ENCODE peak calls at places on chromosomes 2 and 18, in eight cellular contexts. N, E, R, O, S, P, Y and I are unnamed samples.

GRCh38 chr2:8036366-8036765 is 645.5 kb upstream of the ID2 start:
- DNase-seq in N (no peak), E (no peak), R (no peak), O (no peak), S (no peak), P (no peak), Y (no peak), I (no peak)

GRCh38 chr2:54523336-54523959 is 67.3 kb downstream of the SPTBN1 start:
- DNase-seq in N (no peak), E (no peak), R (no peak), O (no peak), S (no peak), P (peak), Y (no peak), I (no peak)

GRCh38 chr2:16168506-16169264 is 228.3 kb downstream of the MYCN start:
- DNase-seq in N (peak), E (no peak), R (no peak), O (no peak), S (no peak), P (no peak), Y (no peak), I (no peak)

GRCh38 chr18:42105382-42105781 is 150.3 kb downstream of the PIK3C3 start:
- DNase-seq in N (no peak), E (no peak), R (no peak), O (no peak), S (no peak), P (no peak), Y (no peak), I (no peak)

GRCh38 chr2:69092857-69093256 is 79.9 kb downstream of the ANTXR1 start:
- DNase-seq in N (no peak), E (no peak), R (no peak), O (no peak), S (peak), P (no peak), Y (no peak), I (no peak)

GRCh38 chr2:43877782-43878464 is 39.2 kb downstream of the ABCG8 start:
- DNase-seq in N (no peak), E (peak), R (peak), O (no peak), S (peak), P (peak), Y (peak), I (peak)

GRCh38 chr2:160494243-160494642 is 636 bp upstream of the RBMS1 start:
- DNase-seq in N (no peak), E (no peak), R (no peak), O (no peak), S (peak), P (no peak), Y (no peak), I (no peak)

GRCh38 chr2:45275235-45275805 is 266.1 kb upstream of the SIX2 start:
- DNase-seq in N (no peak), E (no peak), R (no peak), O (no peak), S (peak), P (peak), Y (peak), I (peak)

GRCh38 chr2:208064220-208064951 is 39.1 kb upstream of the PLEKHM3 start:
- DNase-seq in N (no peak), E (no peak), R (no peak), O (no peak), S (peak), P (peak), Y (peak), I (peak)

GRCh38 chr2:120342451-120342850 is 3.5 kb upstream of the INHBB start:
- DNase-seq in N (no peak), E (no peak), R (no peak), O (no peak), S (no peak), P (no peak), Y (no peak), I (no peak)

GRCh38 chr18:57372444-57372843 is 20.1 kb downstream of the ST8SIA3 start:
- DNase-seq in N (no peak), E (no peak), R (no peak), O (no peak), S (no peak), P (no peak), Y (no peak), I (no peak)

GRCh38 chr2:80567991-80568390 is 263.4 kb upstream of the LRRTM1 start:
- DNase-seq in N (no peak), E (no peak), R (no peak), O (no peak), S (no peak), P (no peak), Y (no peak), I (no peak)

GRCh38 chr2:214184461-214184860 is 226.4 kb upstream of the VWC2L start:
- DNase-seq in N (no peak), E (no peak), R (no peak), O (no peak), S (no peak), P (no peak), Y (no peak), I (no peak)

GRCh38 chr2:10931710-10932255 is 20.0 kb downstream of the KCNF1 start:
- DNase-seq in N (no peak), E (no peak), R (peak), O (no peak), S (peak), P (no peak), Y (no peak), I (peak)

GRCh38 chr2:134087371-134087921 is 166.4 kb upstream of the MGAT5 start:
- DNase-seq in N (no peak), E (no peak), R (no peak), O (no peak), S (no peak), P (no peak), Y (no peak), I (no peak)

GRCh38 chr18:13809521-13810252 is 14.3 kb upstream of the MC5R start:
- DNase-seq in N (no peak), E (no peak), R (no peak), O (no peak), S (no peak), P (no peak), Y (no peak), I (peak)

GRCh38 chr2:169999041-169999440 is 171.8 kb downstream of the UBR3 start:
- DNase-seq in N (no peak), E (no peak), R (no peak), O (no peak), S (peak), P (peak), Y (no peak), I (no peak)

GRCh38 chr2:201220102-201220570 is 37.2 kb downstream of the CASP10 start:
- DNase-seq in N (no peak), E (peak), R (no peak), O (no peak), S (peak), P (no peak), Y (no peak), I (peak)

GRCh38 chr2:199627417-199627816 is 169.7 kb upstream of the SATB2 start:
- DNase-seq in N (no peak), E (no peak), R (no peak), O (no peak), S (no peak), P (no peak), Y (no peak), I (no peak)

GRCh38 chr18:22285299-22286140 is 116.1 kb downstream of the GATA6 start:
- DNase-seq in N (no peak), E (no peak), R (no peak), O (no peak), S (peak), P (no peak), Y (no peak), I (no peak)

GRCh38 chr2:60386436-60386835 is 167.0 kb downstream of the BCL11A start:
- DNase-seq in N (no peak), E (no peak), R (no peak), O (no peak), S (no peak), P (no peak), Y (peak), I (no peak)

GRCh38 chr18:1047406-1047805 is 142.7 kb downstream of the ADCYAP1 start:
- DNase-seq in N (no peak), E (no peak), R (no peak), O (no peak), S (peak), P (peak), Y (no peak), I (no peak)

GRCh38 chr2:27442282-27442980 is at the start of gene KRTCAP3:
- DNase-seq in N (peak), E (peak), R (no peak), O (no peak), S (no peak), P (no peak), Y (no peak), I (peak)

GRCh38 chr2:188734688-188735087 is 239.5 kb upstream of the COL3A1 start:
- DNase-seq in N (no peak), E (no peak), R (no peak), O (no peak), S (no peak), P (peak), Y (no peak), I (no peak)

GRCh38 chr2:101175991-101176390 is 24.8 kb upstream of the TBC1D8 start:
- DNase-seq in N (no peak), E (no peak), R (no peak), O (no peak), S (peak), P (no peak), Y (no peak), I (no peak)

GRCh38 chr18:23862071-23862470 is 152.5 kb upstream of the TTC39C start:
- DNase-seq in N (no peak), E (no peak), R (no peak), O (no peak), S (peak), P (peak), Y (peak), I (peak)

GRCh38 chr2:85903849-85904248 is 15.1 kb upstream of the ST3GAL5 start:
- DNase-seq in N (no peak), E (no peak), R (no peak), O (no peak), S (no peak), P (no peak), Y (no peak), I (no peak)

GRCh38 chr2:189285962-189286648 is 106.5 kb upstream of the COL5A2 start:
- DNase-seq in N (no peak), E (no peak), R (no peak), O (no peak), S (peak), P (peak), Y (peak), I (no peak)

GRCh38 chr18:31100598-31101147 is 1.5 kb downstream of the DSC2 start:
- DNase-seq in N (no peak), E (peak), R (no peak), O (peak), S (no peak), P (no peak), Y (no peak), I (peak)

GRCh38 chr2:28869494-28870145 is 489 bp downstream of the TRMT61B start:
- DNase-seq in N (no peak), E (peak), R (no peak), O (no peak), S (peak), P (no peak), Y (no peak), I (no peak)

GRCh38 chr2:202149155-202149762 is 76.2 kb downstream of the KIAA2012 start:
- DNase-seq in N (no peak), E (peak), R (no peak), O (peak), S (peak), P (peak), Y (peak), I (no peak)

GRCh38 chr2:26401739-26402541 is at the start of gene DRC1:
- DNase-seq in N (peak), E (no peak), R (no peak), O (peak), S (peak), P (peak), Y (peak), I (peak)

GRCh38 chr2:120522151-120522751 is 176.3 kb downstream of the INHBB start:
- DNase-seq in N (no peak), E (no peak), R (no peak), O (no peak), S (peak), P (peak), Y (no peak), I (no peak)

GRCh38 chr2:175854665-175855064 is 147.4 kb downstream of the LNPK start:
- DNase-seq in N (no peak), E (no peak), R (no peak), O (no peak), S (no peak), P (peak), Y (no peak), I (no peak)

GRCh38 chr18:27602092-27602491 is 417.0 kb upstream of the CHST9 start:
- DNase-seq in N (no peak), E (no peak), R (no peak), O (no peak), S (no peak), P (no peak), Y (no peak), I (no peak)

GRCh38 chr2:206783718-206784117 is 18.3 kb downstream of the FASTKD2 start:
- DNase-seq in N (no peak), E (no peak), R (no peak), O (no peak), S (no peak), P (no peak), Y (no peak), I (no peak)
- TF ChIP-seq CTCF in N (peak), E (no peak), R (peak), O (peak), S (peak), P (peak), Y (peak), I (peak)

DNA sequence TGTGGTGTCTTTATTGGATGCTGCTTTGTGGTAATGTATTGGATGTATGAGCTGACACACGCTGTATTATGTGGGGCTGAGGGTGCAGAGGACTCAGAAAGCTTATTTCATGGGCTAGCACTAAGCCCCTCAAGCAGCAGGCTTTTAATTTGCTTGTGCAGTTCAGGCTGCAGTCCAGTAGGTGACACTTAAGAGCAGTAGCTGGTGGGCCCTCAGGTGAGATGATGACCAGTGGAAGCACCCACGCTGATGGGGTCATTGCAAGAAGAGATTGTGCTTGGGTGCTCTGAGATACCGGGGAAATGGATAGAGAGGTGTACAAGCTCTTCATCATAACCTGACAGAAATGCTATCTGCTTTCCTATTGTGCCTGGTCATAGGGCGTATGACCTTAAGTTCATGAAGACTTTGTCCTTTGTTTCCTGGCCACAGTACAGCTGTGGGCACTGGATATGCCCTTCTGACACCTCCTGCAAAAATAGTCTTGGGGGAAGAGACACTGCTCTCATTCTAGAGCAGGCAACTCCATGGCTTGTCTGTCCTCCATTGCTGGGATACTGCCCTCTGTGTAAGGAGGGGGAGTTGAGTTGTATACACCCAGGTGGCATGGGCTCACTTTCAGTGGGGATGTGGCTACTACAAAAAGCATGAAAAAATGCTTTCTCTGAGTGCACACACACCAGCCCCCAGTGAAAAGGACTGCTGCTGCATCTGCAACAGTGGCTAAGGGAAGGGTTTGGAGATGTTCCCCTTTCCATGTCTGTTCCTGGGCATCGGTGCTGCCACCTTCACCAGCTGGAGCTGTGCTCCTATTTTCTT is 205.7 kb upstream of the ZSWIM2 start:
- DNase-seq in N (no peak), E (no peak), R (no peak), O (no peak), S (no peak), P (no peak), Y (no peak), I (no peak)
- TF ChIP-seq CTCF in N (no peak), E (no peak), R (peak), O (no peak), S (no peak), P (peak), Y (peak), I (no peak)

GRCh38 chr18:50144535-50144934 is 50.4 kb downstream of the MYO5B start:
- DNase-seq in N (no peak), E (no peak), R (no peak), O (no peak), S (no peak), P (no peak), Y (no peak), I (no peak)

GRCh38 chr18:50138181-50139064 is 56.5 kb downstream of the MYO5B start:
- DNase-seq in N (no peak), E (no peak), R (no peak), O (no peak), S (no peak), P (no peak), Y (no peak), I (no peak)

GRCh38 chr18:50143891-50144290 is 51.1 kb downstream of the MYO5B start:
- DNase-seq in N (no peak), E (no peak), R (no peak), O (no peak), S (no peak), P (no peak), Y (no peak), I (peak)

GRCh38 chr18:50142441-50143120 is 52.4 kb downstream of the MYO5B start:
- DNase-seq in N (no peak), E (no peak), R (no peak), O (no peak), S (no peak), P (no peak), Y (no peak), I (no peak)

DNA sequence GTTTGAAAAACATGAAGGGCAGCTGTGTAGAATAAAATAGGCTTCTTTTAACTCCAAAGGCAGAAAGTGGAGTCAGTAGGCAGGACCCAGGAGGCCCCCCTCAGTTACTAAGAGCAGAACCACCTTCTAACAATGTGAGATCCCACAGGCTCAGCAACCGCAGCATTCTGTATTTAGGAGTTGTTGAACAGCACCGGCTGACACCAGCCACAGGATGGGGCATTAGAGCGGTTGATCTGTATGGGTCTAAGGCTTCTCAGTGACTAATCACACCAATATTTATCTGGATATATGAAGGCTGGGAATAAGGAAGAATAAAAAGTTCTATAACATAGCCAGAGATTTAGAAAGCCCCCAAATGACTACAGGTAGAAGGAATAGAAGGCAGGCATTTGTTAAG is 51.7 kb downstream of the MYO5B start:
- DNase-seq in N (no peak), E (no peak), R (no peak), O (no peak), S (no peak), P (no peak), Y (no peak), I (peak)
- TF ChIP-seq CTCF in N (no peak), E (no peak), R (no peak), O (no peak), S (no peak), P (no peak), Y (no peak), I (peak)

GRCh38 chr2:30708491-30709290 is 98.6 kb downstream of the CAPN13 start:
- DNase-seq in N (peak), E (no peak), R (no peak), O (no peak), S (peak), P (no peak), Y (peak), I (no peak)
- TF ChIP-seq CTCF in N (peak), E (no peak), R (peak), O (peak), S (peak), P (peak), Y (peak), I (peak)

GRCh38 chr18:2994603-2995432 is 18.1 kb downstream of the LPIN2 start:
- DNase-seq in N (no peak), E (no peak), R (no peak), O (peak), S (no peak), P (no peak), Y (no peak), I (no peak)
- TF ChIP-seq CTCF in N (no peak), E (no peak), R (peak), O (peak), S (no peak), P (peak), Y (peak), I (peak)

DNA sequence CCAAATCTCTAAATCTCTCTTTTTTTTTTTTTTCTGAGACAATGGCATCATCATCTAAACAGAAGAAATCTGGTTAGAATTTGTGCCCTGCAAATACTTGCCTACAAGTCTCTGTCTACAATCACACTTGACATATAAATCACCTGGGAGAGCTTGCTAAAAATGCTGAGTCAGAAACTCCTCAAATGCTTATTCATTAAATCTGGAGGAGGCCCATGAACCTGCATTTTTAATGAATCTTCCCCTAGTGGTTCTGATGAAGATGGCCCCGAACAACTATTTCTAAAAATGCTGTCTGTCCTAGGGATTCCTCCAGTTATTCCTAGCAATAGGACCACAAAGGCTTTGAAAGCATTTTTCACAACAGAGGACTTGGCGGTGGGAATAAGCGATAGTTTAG is 1.6 kb upstream of the CSRNP3 start:
- DNase-seq in N (no peak), E (no peak), R (no peak), O (no peak), S (no peak), P (no peak), Y (no peak), I (no peak)
- TF ChIP-seq CTCF in N (peak), E (no peak), R (no peak), O (no peak), S (peak), P (no peak), Y (no peak), I (no peak)